ENCODE peak calls at places on chromosome 17, in eight cellular contexts. Z is nucleus accumbens, U is HT1080, P is NCI-H1436, I is HL-60, F is NCI-H524, Y is trophoblast cell, H is esophagus muscularis mucosa. L is an unnamed sample.
A peak's percentile ranks its signal among the peaks of the same experiment; 100 is the strongest.

GRCh38 chr17:38327936-38328335 is 15.8 kb downstream of the GPR179 start:
- DNase-seq in Z (no peak), U (no peak), P (no peak), I (no peak), F (no peak), Y (no peak), H (no peak), L (no peak)

GRCh38 chr17:2111691-2112090 is 56.8 kb downstream of the HIC1 start:
- DNase-seq in Z (no peak), U (no peak), P (no peak), I (no peak), F (no peak), Y (peak; percentile 83), H (no peak), L (peak; percentile 22)

GRCh38 chr17:58487589-58488427 is at the start of gene HSF5:
- DNase-seq in Z (no peak), U (no peak), P (no peak), I (no peak), F (no peak), Y (no peak), H (peak; percentile 74), L (no peak)

GRCh38 chr17:15083225-15083624 is 181.9 kb downstream of the PMP22 start:
- DNase-seq in Z (no peak), U (no peak), P (no peak), I (no peak), F (no peak), Y (no peak), H (peak; percentile 64), L (no peak)

GRCh38 chr17:77888242-77889134 is 70.0 kb upstream of the TNRC6C start:
- DNase-seq in Z (no peak), U (no peak), P (no peak), I (no peak), F (no peak), Y (no peak), H (no peak), L (no peak)

GRCh38 chr17:63431939-63432804 is 13.9 kb downstream of the CYB561 start:
- DNase-seq in Z (no peak), U (no peak), P (no peak), I (no peak), F (no peak), Y (peak; percentile 10), H (no peak), L (no peak)

GRCh38 chr17:7704601-7705268 is at the start of gene EFNB3:
- DNase-seq in Z (peak; percentile 40), U (peak; percentile 54), P (peak; percentile 76), I (no peak), F (peak; percentile 14), Y (peak; percentile 14), H (no peak), L (no peak)

GRCh38 chr17:77349976-77350830 is 209.4 kb downstream of the SEC14L1 start:
- DNase-seq in Z (no peak), U (no peak), P (no peak), I (no peak), F (no peak), Y (no peak), H (peak; percentile 88), L (no peak)

GRCh38 chr17:48871551-48872351 is 20.8 kb upstream of the ATP5MC1 start:
- DNase-seq in Z (no peak), U (no peak), P (no peak), I (no peak), F (peak; percentile 80), Y (no peak), H (no peak), L (no peak)

GRCh38 chr17:81398170-81398854 is 3.1 kb downstream of the BAHCC1 start:
- DNase-seq in Z (peak; percentile 55), U (no peak), P (no peak), I (peak; percentile 77), F (no peak), Y (no peak), H (no peak), L (no peak)

GRCh38 chr17:8256291-8256690 is 7.2 kb downstream of the PFAS start:
- DNase-seq in Z (no peak), U (no peak), P (no peak), I (no peak), F (no peak), Y (no peak), H (no peak), L (no peak)

L was measured in bronchial epithelial cell.